ENCODE peak calls at places on chromosomes 2 and 18, in ten cellular contexts. Z is lower lobe of right lung, X is keratinocyte, V is hepatocyte, B is aorta, Y is stomach, K is fibroblast of lung, J is adipocyte, U is pancreas, M is kidney. O is an unnamed sample.
A peak's percentile ranks its signal among the peaks of the same experiment; 100 is the strongest.

GRCh38 chr2:55151721-55152433 is 80.2 kb downstream of the CLHC1 start:
- DNase-seq in Z (no peak), X (no peak), V (no peak), B (no peak), Y (no peak), K (peak; percentile 47), J (no peak), U (no peak), M (no peak), O (no peak)

GRCh38 chr2:235577404-235578330 is 83.8 kb downstream of the AGAP1 start:
- DNase-seq in Z (no peak), X (no peak), V (no peak), B (peak; percentile 36), Y (no peak), K (peak; percentile 36), J (peak; percentile 8), U (no peak), M (peak; percentile 62), O (no peak)

GRCh38 chr18:22455425-22456150 is 37.9 kb upstream of the CTAGE1 start:
- DNase-seq in Z (no peak), X (no peak), V (no peak), B (no peak), Y (no peak), K (no peak), J (no peak), U (no peak), M (no peak), O (no peak)

GRCh38 chr18:9876867-9877654 is 8.7 kb upstream of the TXNDC2 start:
- DNase-seq in Z (no peak), X (no peak), V (peak; percentile 88), B (no peak), Y (no peak), K (peak; percentile 93), J (peak; percentile 93), U (no peak), M (no peak), O (no peak)

GRCh38 chr2:54545700-54546450 is 89.7 kb downstream of the SPTBN1 start:
- DNase-seq in Z (no peak), X (no peak), V (peak; percentile 78), B (no peak), Y (no peak), K (peak; percentile 60), J (no peak), U (no peak), M (no peak), O (no peak)

GRCh38 chr18:24138884-24139616 is at the start of gene CABYR:
- DNase-seq in Z (peak; percentile 74), X (peak; percentile 11), V (peak; percentile 90), B (peak; percentile 95), Y (peak; percentile 65), K (peak; percentile 91), J (peak; percentile 92), U (peak; percentile 76), M (peak; percentile 86), O (peak; percentile 88)

GRCh38 chr2:109331864-109332848 is 203.2 kb downstream of the SH3RF3 start:
- DNase-seq in Z (peak; percentile 86), X (peak; percentile 69), V (peak; percentile 87), B (peak; percentile 89), Y (peak; percentile 40), K (peak; percentile 95), J (peak; percentile 94), U (no peak), M (peak; percentile 85), O (peak; percentile 89)

GRCh38 chr2:768484-768883 is 91.3 kb upstream of the TMEM18 start:
- DNase-seq in Z (no peak), X (no peak), V (no peak), B (no peak), Y (no peak), K (no peak), J (no peak), U (no peak), M (no peak), O (no peak)

GRCh38 chr2:122451040-122451439 is 695.6 kb downstream of the TSN start:
- DNase-seq in Z (no peak), X (no peak), V (peak; percentile 33), B (no peak), Y (no peak), K (peak; percentile 2), J (peak; percentile 34), U (no peak), M (no peak), O (no peak)

GRCh38 chr2:64291181-64291580 is 147.0 kb upstream of the PELI1 start:
- DNase-seq in Z (no peak), X (no peak), V (peak; percentile 35), B (no peak), Y (peak; percentile 41), K (peak; percentile 73), J (peak; percentile 70), U (no peak), M (no peak), O (peak; percentile 36)

GRCh38 chr18:50578651-50579050 is 18.8 kb downstream of the MAPK4 start:
- DNase-seq in Z (no peak), X (peak; percentile 44), V (peak; percentile 61), B (no peak), Y (no peak), K (no peak), J (no peak), U (no peak), M (no peak), O (no peak)

GRCh38 chr2:28395334-28396061 is 2.8 kb downstream of the FOSL2 start:
- DNase-seq in Z (peak; percentile 78), X (no peak), V (peak; percentile 66), B (peak; percentile 81), Y (no peak), K (peak; percentile 65), J (peak; percentile 86), U (peak; percentile 69), M (peak; percentile 86), O (peak; percentile 74)

GRCh38 chr2:95004702-95005101 is 20.8 kb upstream of the MAL start:
- DNase-seq in Z (no peak), X (no peak), V (no peak), B (peak; percentile 11), Y (no peak), K (no peak), J (no peak), U (no peak), M (peak; percentile 58), O (no peak)

GRCh38 chr2:121866789-121867188 is 111.3 kb downstream of the TSN start:
- DNase-seq in Z (no peak), X (no peak), V (no peak), B (no peak), Y (no peak), K (no peak), J (peak; percentile 1), U (no peak), M (no peak), O (no peak)

DNA sequence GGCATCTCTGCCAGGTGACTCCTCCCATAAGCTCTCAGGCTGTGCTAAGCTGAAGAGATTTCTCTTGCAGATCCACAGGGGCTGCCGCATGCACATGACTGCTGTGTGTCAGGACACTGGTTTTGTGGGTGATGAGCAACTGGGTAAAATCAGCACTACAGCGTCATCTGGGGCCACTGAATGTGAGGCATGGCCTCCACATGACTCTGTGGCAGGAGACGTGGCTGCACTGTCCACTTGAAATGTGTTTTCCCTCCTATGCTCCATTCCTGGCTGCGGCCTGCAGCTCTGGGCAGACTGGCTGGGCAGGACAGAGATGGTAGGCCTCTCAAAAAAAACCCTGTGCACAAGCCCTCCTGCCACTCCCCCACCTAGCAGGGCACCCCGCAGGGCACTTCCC is 63.6 kb downstream of the MARCO start:
- DNase-seq in Z (no peak), X (no peak), V (no peak), B (no peak), Y (no peak), K (no peak), J (no peak), U (no peak), M (no peak), O (no peak)
- H3K4me3 ChIP-seq in Z (no peak overlapping the region), X (no peak overlapping the region), V (no peak overlapping the region), B (no peak overlapping the region), Y (no peak overlapping the region), K (no peak overlapping the region), J (no peak overlapping the region), U (no peak overlapping the region), M (no peak overlapping the region), O (no peak overlapping the region)

GRCh38 chr2:207093234-207093633 is 72.5 kb downstream of the KLF7 start:
- DNase-seq in Z (no peak), X (no peak), V (no peak), B (no peak), Y (no peak), K (no peak), J (no peak), U (no peak), M (no peak), O (no peak)
- H3K4me1 ChIP-seq in Z (peaks cover 52% of the 10 kb centered on the region), X (no peaks in the 10 kb centered on the region), V (peaks cover 4% of the 10 kb centered on the region), B (peaks cover 3% of the 10 kb centered on the region), Y (peaks cover 37% of the 10 kb centered on the region), K (no peaks in the 10 kb centered on the region), J (peaks cover 15% of the 10 kb centered on the region), U (no peaks in the 10 kb centered on the region), M (peaks cover 6% of the 10 kb centered on the region), O (peaks cover 17% of the 10 kb centered on the region)

DNA sequence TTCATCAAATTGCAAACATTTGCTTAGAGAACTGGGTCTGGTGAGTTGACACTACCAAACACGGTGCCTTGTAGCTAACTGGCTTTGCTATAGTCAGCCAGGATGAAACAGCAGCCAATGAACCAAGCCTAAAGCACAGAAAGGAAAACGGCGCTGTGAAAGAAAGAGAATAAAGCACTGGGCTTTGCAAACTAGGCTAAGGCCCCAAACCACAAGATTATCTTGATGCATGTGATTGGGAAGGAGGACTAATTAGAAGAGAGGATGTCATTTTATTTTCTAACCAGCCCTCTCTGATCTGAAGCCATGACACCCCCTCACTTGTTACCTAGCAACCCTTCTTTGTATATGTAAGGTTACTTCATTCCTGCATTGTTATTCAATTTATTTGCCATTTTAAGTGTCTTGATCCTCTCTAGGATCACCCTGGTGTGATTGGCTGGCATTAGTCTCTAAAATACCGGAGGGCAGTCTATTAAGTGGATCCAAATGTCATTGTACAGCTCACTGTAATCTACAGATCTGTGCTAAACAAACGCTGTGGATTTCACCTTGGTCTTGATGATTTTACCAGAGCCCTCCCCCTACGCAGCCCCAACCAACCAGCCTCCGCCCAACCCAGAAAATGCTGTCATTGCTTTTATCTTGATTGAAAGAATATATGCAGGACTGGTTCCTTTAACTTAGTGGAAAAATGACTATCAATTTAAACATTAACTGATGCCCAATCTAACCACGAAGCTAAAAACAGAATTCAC is 395.3 kb upstream of the ACVR2A start:
- DNase-seq in Z (no peak), X (no peak), V (peak; percentile 11), B (no peak), Y (no peak), K (peak; percentile 20), J (no peak), U (no peak), M (no peak), O (no peak)
- H3K4me3 ChIP-seq in Z (no peak overlapping the region), X (no peak overlapping the region), V (no peak overlapping the region), B (no peak overlapping the region), Y (no peak overlapping the region), K (no peak overlapping the region), J (no peak overlapping the region), U (no peak overlapping the region), M (no peak overlapping the region), O (no peak overlapping the region)

DNA sequence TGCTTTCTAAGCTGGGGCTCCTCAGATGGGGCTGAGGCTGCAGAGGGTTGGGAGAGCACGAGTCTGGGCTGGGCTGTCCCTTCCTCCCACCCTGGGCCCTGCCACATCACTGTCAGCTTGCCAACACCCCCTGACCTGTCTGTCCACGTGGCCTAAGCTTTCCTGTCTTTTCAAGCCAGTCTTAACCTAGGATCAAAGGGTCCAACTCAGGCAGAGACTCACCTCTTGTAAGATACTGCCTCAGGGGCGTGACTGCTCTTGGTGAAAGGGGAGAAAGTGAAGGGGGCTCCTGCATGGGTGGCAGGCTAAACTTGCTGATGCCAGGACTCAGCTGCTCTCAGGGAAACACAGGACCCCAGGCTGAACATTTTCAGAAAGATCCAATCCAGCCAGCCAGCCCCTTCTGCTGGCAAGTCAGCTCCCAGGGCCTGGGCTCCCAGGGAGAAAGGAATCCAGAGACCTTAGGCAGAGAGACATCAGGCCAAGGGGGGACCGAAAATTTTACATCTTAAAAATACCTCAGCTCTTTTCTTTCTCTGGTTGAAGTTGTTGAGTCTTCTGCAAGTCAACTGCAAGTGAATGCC is 144.2 kb upstream of the ID2 start:
- DNase-seq in Z (no peak), X (no peak), V (no peak), B (no peak), Y (peak; percentile 23), K (no peak), J (no peak), U (no peak), M (no peak), O (peak; percentile 40)
- H3K4me1 ChIP-seq in Z (peaks cover 77% of the 10 kb centered on the region), X (no peaks in the 10 kb centered on the region), V (peaks cover 60% of the 10 kb centered on the region), B (no peaks in the 10 kb centered on the region), Y (peaks cover 43% of the 10 kb centered on the region), K (no peaks in the 10 kb centered on the region), J (peaks cover 49% of the 10 kb centered on the region), U (no peaks in the 10 kb centered on the region), M (peaks cover 30% of the 10 kb centered on the region), O (peaks cover 9% of the 10 kb centered on the region)